ENCODE peak calls at places on chromosomes 16 and 17, in nine cellular contexts. O is mucosa of gallbladder; X is HFF-Myc; W is hepatic stellate cell; M is CD4-positive, alpha-beta T cell; D is H7; U is HT-29; T is T1000; E is CD4-positive, CD25-positive, alpha-beta regulatory T cell. R is an unnamed sample.

GRCh38 chr16:6684076-6684673 is 648.5 kb upstream of the RBFOX1 start:
- DNase-seq in O (no peak), X (no peak), W (no peak), M (no peak), D (peak), U (no peak), T (no peak), E (no peak), R (no peak)

GRCh38 chr17:82520041-82520910 is 744 bp downstream of the FOXK2 start:
- DNase-seq in O (no peak), X (no peak), W (peak), M (no peak), D (peak), U (no peak), T (peak), E (peak), R (peak)

GRCh38 chr17:18999394-18999793 is 5.2 kb downstream of the FAM83G start:
- DNase-seq in O (no peak), X (no peak), W (no peak), M (no peak), D (no peak), U (no peak), T (no peak), E (no peak), R (no peak)

GRCh38 chr16:49497466-49497865 is 123.9 kb downstream of the C16orf78 start:
- DNase-seq in O (no peak), X (no peak), W (no peak), M (no peak), D (no peak), U (no peak), T (no peak), E (no peak), R (no peak)

GRCh38 chr16:28990375-28991040 is 5.7 kb downstream of the LAT start:
- DNase-seq in O (no peak), X (no peak), W (no peak), M (no peak), D (no peak), U (no peak), T (no peak), E (no peak), R (no peak)

GRCh38 chr17:77163001-77163400 is 22.2 kb downstream of the SEC14L1 start:
- DNase-seq in O (no peak), X (no peak), W (no peak), M (no peak), D (no peak), U (no peak), T (no peak), E (no peak), R (no peak)

GRCh38 chr16:68972720-68973119 is 129.4 kb downstream of the TANGO6 start:
- DNase-seq in O (no peak), X (peak), W (no peak), M (no peak), D (peak), U (peak), T (no peak), E (no peak), R (no peak)

GRCh38 chr16:27784351-27785306 is 234.7 kb downstream of the KATNIP start:
- DNase-seq in O (no peak), X (no peak), W (peak), M (no peak), D (peak), U (no peak), T (no peak), E (no peak), R (no peak)

GRCh38 chr17:58960068-58960467 is 146.6 kb downstream of the TRIM37 start:
- DNase-seq in O (peak), X (peak), W (peak), M (no peak), D (peak), U (peak), T (no peak), E (no peak), R (no peak)

GRCh38 chr17:41773731-41774193 is 12.7 kb downstream of the JUP start:
- DNase-seq in O (no peak), X (no peak), W (no peak), M (no peak), D (peak), U (peak), T (no peak), E (no peak), R (no peak)